ENCODE peak calls at places on chromosomes 16 and 17, in nine cellular contexts. One of them, this sample, is unnamed.

GRCh38 chr17:55683554-55684315 is 38.9 kb downstream of the TMEM100 start:
- DNase-seq in CD8-positive, alpha-beta T cell: no peak
- DNase-seq in amniotic epithelial cell: no peak
- DNase-seq in lung: no peak
- DNase-seq in psoas muscle: no peak
- DNase-seq in stimulated activated naive CD4-positive, alpha-beta T cell treated with Interleukin-2 at 50 U/mL for 16 hours: no peak
- DNase-seq in HCEC 1CT: no peak
- DNase-seq in SK-MEL-5: no peak
- DNase-seq in neural progenitor cell: no peak
- DNase-seq in this sample: no peak

GRCh38 chr17:7883781-7884386 is 4.7 kb upstream of the CHD3 start:
- DNase-seq in amniotic epithelial cell: peak; percentile 70
- DNase-seq in CD8-positive, alpha-beta T cell: no peak
- DNase-seq in lung: no peak
- DNase-seq in HCEC 1CT: peak; percentile 30
- DNase-seq in stimulated activated naive CD4-positive, alpha-beta T cell treated with Interleukin-2 at 50 U/mL for 16 hours: peak; percentile 21
- DNase-seq in psoas muscle: no peak
- DNase-seq in neural progenitor cell: no peak
- DNase-seq in SK-MEL-5: peak; percentile 27
- DNase-seq in this sample: no peak

GRCh38 chr17:42163113-42163512 is 8.3 kb upstream of the RAB5C start:
- DNase-seq in psoas muscle: no peak
- DNase-seq in HCEC 1CT: no peak
- DNase-seq in CD8-positive, alpha-beta T cell: peak; percentile 20
- DNase-seq in SK-MEL-5: peak; percentile 72
- DNase-seq in neural progenitor cell: peak; percentile 60
- DNase-seq in stimulated activated naive CD4-positive, alpha-beta T cell treated with Interleukin-2 at 50 U/mL for 16 hours: peak; percentile 9
- DNase-seq in amniotic epithelial cell: no peak
- DNase-seq in lung: no peak
- DNase-seq in this sample: no peak

GRCh38 chr17:50619489-50619888 is 15.2 kb upstream of the ABCC3 start:
- DNase-seq in psoas muscle: no peak
- DNase-seq in amniotic epithelial cell: no peak
- DNase-seq in neural progenitor cell: no peak
- DNase-seq in CD8-positive, alpha-beta T cell: no peak
- DNase-seq in lung: no peak
- DNase-seq in HCEC 1CT: no peak
- DNase-seq in SK-MEL-5: no peak
- DNase-seq in stimulated activated naive CD4-positive, alpha-beta T cell treated with Interleukin-2 at 50 U/mL for 16 hours: no peak
- DNase-seq in this sample: no peak

GRCh38 chr17:71363661-71364060 is 757.2 kb upstream of the SOX9 start:
- DNase-seq in SK-MEL-5: no peak
- DNase-seq in stimulated activated naive CD4-positive, alpha-beta T cell treated with Interleukin-2 at 50 U/mL for 16 hours: no peak
- DNase-seq in lung: no peak
- DNase-seq in CD8-positive, alpha-beta T cell: no peak
- DNase-seq in neural progenitor cell: no peak
- DNase-seq in amniotic epithelial cell: no peak
- DNase-seq in HCEC 1CT: no peak
- DNase-seq in psoas muscle: no peak
- DNase-seq in this sample: no peak

GRCh38 chr17:47225436-47225858 is 16.3 kb downstream of the MYL4 start:
- DNase-seq in stimulated activated naive CD4-positive, alpha-beta T cell treated with Interleukin-2 at 50 U/mL for 16 hours: no peak
- DNase-seq in CD8-positive, alpha-beta T cell: no peak
- DNase-seq in amniotic epithelial cell: peak; percentile 84
- DNase-seq in neural progenitor cell: no peak
- DNase-seq in lung: peak; percentile 66
- DNase-seq in SK-MEL-5: no peak
- DNase-seq in psoas muscle: no peak
- DNase-seq in HCEC 1CT: peak; percentile 97
- DNase-seq in this sample: no peak

GRCh38 chr17:15649861-15650391 is 30.4 kb upstream of the FBXW10B start:
- DNase-seq in neural progenitor cell: no peak
- DNase-seq in amniotic epithelial cell: no peak
- DNase-seq in lung: peak; percentile 52
- DNase-seq in SK-MEL-5: no peak
- DNase-seq in HCEC 1CT: peak; percentile 51
- DNase-seq in psoas muscle: no peak
- DNase-seq in stimulated activated naive CD4-positive, alpha-beta T cell treated with Interleukin-2 at 50 U/mL for 16 hours: no peak
- DNase-seq in CD8-positive, alpha-beta T cell: no peak
- DNase-seq in this sample: peak; percentile 49

GRCh38 chr16:303760-304505 is 21.0 kb downstream of the PDIA2 start:
- DNase-seq in neural progenitor cell: peak; percentile 39
- DNase-seq in CD8-positive, alpha-beta T cell: no peak
- DNase-seq in psoas muscle: no peak
- DNase-seq in HCEC 1CT: no peak
- DNase-seq in amniotic epithelial cell: no peak
- DNase-seq in stimulated activated naive CD4-positive, alpha-beta T cell treated with Interleukin-2 at 50 U/mL for 16 hours: no peak
- DNase-seq in lung: no peak
- DNase-seq in SK-MEL-5: peak; percentile 13
- DNase-seq in this sample: no peak

GRCh38 chr16:71216714-71217113 is 13.8 kb downstream of the HYDIN start:
- DNase-seq in amniotic epithelial cell: no peak
- DNase-seq in lung: no peak
- DNase-seq in CD8-positive, alpha-beta T cell: no peak
- DNase-seq in psoas muscle: no peak
- DNase-seq in HCEC 1CT: no peak
- DNase-seq in neural progenitor cell: peak; percentile 9
- DNase-seq in SK-MEL-5: peak; percentile 16
- DNase-seq in stimulated activated naive CD4-positive, alpha-beta T cell treated with Interleukin-2 at 50 U/mL for 16 hours: no peak
- DNase-seq in this sample: no peak

GRCh38 chr17:4877089-4877488 is 22.2 kb upstream of the C17orf107 start:
- DNase-seq in lung: no peak
- DNase-seq in stimulated activated naive CD4-positive, alpha-beta T cell treated with Interleukin-2 at 50 U/mL for 16 hours: no peak
- DNase-seq in SK-MEL-5: no peak
- DNase-seq in neural progenitor cell: no peak
- DNase-seq in psoas muscle: peak; percentile 25
- DNase-seq in CD8-positive, alpha-beta T cell: no peak
- DNase-seq in amniotic epithelial cell: no peak
- DNase-seq in HCEC 1CT: no peak
- DNase-seq in this sample: no peak

GRCh38 chr17:7282752-7283321 is 1.3 kb downstream of the SLC2A4 start:
- DNase-seq in lung: no peak
- DNase-seq in psoas muscle: peak; percentile 62
- DNase-seq in HCEC 1CT: peak; percentile 29
- DNase-seq in stimulated activated naive CD4-positive, alpha-beta T cell treated with Interleukin-2 at 50 U/mL for 16 hours: no peak
- DNase-seq in SK-MEL-5: peak; percentile 14
- DNase-seq in neural progenitor cell: no peak
- DNase-seq in CD8-positive, alpha-beta T cell: no peak
- DNase-seq in amniotic epithelial cell: no peak
- DNase-seq in this sample: no peak

GRCh38 chr16:8848939-8849391 is 19.8 kb downstream of the CARHSP1 start:
- DNase-seq in neural progenitor cell: no peak
- DNase-seq in stimulated activated naive CD4-positive, alpha-beta T cell treated with Interleukin-2 at 50 U/mL for 16 hours: no peak
- DNase-seq in amniotic epithelial cell: peak; percentile 67
- DNase-seq in psoas muscle: no peak
- DNase-seq in CD8-positive, alpha-beta T cell: no peak
- DNase-seq in lung: no peak
- DNase-seq in HCEC 1CT: peak; percentile 80
- DNase-seq in SK-MEL-5: no peak
- DNase-seq in this sample: no peak

GRCh38 chr16:11024333-11025053 is 80.1 kb downstream of the CLEC16A start:
- DNase-seq in HCEC 1CT: no peak
- DNase-seq in neural progenitor cell: no peak
- DNase-seq in CD8-positive, alpha-beta T cell: no peak
- DNase-seq in SK-MEL-5: no peak
- DNase-seq in lung: no peak
- DNase-seq in amniotic epithelial cell: no peak
- DNase-seq in stimulated activated naive CD4-positive, alpha-beta T cell treated with Interleukin-2 at 50 U/mL for 16 hours: no peak
- DNase-seq in psoas muscle: no peak
- DNase-seq in this sample: no peak

GRCh38 chr17:44260296-44260695 is 7.6 kb downstream of the SLC4A1 start:
- DNase-seq in CD8-positive, alpha-beta T cell: no peak
- DNase-seq in lung: no peak
- DNase-seq in stimulated activated naive CD4-positive, alpha-beta T cell treated with Interleukin-2 at 50 U/mL for 16 hours: no peak
- DNase-seq in psoas muscle: no peak
- DNase-seq in SK-MEL-5: no peak
- DNase-seq in neural progenitor cell: no peak
- DNase-seq in amniotic epithelial cell: no peak
- DNase-seq in HCEC 1CT: no peak
- DNase-seq in this sample: no peak

GRCh38 chr16:2043296-2043979 is 4.2 kb downstream of the NTHL1 start:
- DNase-seq in lung: peak; percentile 71
- DNase-seq in stimulated activated naive CD4-positive, alpha-beta T cell treated with Interleukin-2 at 50 U/mL for 16 hours: no peak
- DNase-seq in HCEC 1CT: no peak
- DNase-seq in neural progenitor cell: no peak
- DNase-seq in amniotic epithelial cell: no peak
- DNase-seq in SK-MEL-5: no peak
- DNase-seq in psoas muscle: no peak
- DNase-seq in CD8-positive, alpha-beta T cell: no peak
- DNase-seq in this sample: no peak

GRCh38 chr16:69818811-69819587 is 56.9 kb downstream of the WWP2 start:
- DNase-seq in HCEC 1CT: no peak
- DNase-seq in amniotic epithelial cell: no peak
- DNase-seq in stimulated activated naive CD4-positive, alpha-beta T cell treated with Interleukin-2 at 50 U/mL for 16 hours: no peak
- DNase-seq in lung: no peak
- DNase-seq in CD8-positive, alpha-beta T cell: no peak
- DNase-seq in SK-MEL-5: no peak
- DNase-seq in psoas muscle: no peak
- DNase-seq in neural progenitor cell: peak; percentile 31
- DNase-seq in this sample: no peak

GRCh38 chr17:55154101-55154500 is 110.7 kb upstream of the HLF start:
- DNase-seq in stimulated activated naive CD4-positive, alpha-beta T cell treated with Interleukin-2 at 50 U/mL for 16 hours: no peak
- DNase-seq in amniotic epithelial cell: no peak
- DNase-seq in CD8-positive, alpha-beta T cell: no peak
- DNase-seq in SK-MEL-5: no peak
- DNase-seq in psoas muscle: no peak
- DNase-seq in lung: no peak
- DNase-seq in neural progenitor cell: no peak
- DNase-seq in HCEC 1CT: no peak
- DNase-seq in this sample: no peak

GRCh38 chr17:82424001-82424862 is 5.8 kb upstream of the OGFOD3 start:
- DNase-seq in psoas muscle: no peak
- DNase-seq in HCEC 1CT: peak; percentile 40
- DNase-seq in neural progenitor cell: peak; percentile 74
- DNase-seq in CD8-positive, alpha-beta T cell: peak; percentile 57
- DNase-seq in SK-MEL-5: peak; percentile 45
- DNase-seq in amniotic epithelial cell: peak; percentile 45
- DNase-seq in stimulated activated naive CD4-positive, alpha-beta T cell treated with Interleukin-2 at 50 U/mL for 16 hours: peak; percentile 45
- DNase-seq in lung: no peak
- DNase-seq in this sample: no peak

GRCh38 chr17:15893333-15894024 is 51.5 kb upstream of the ADORA2B start:
- DNase-seq in HCEC 1CT: peak; percentile 46
- DNase-seq in neural progenitor cell: no peak
- DNase-seq in psoas muscle: no peak
- DNase-seq in lung: no peak
- DNase-seq in amniotic epithelial cell: peak; percentile 50
- DNase-seq in stimulated activated naive CD4-positive, alpha-beta T cell treated with Interleukin-2 at 50 U/mL for 16 hours: no peak
- DNase-seq in CD8-positive, alpha-beta T cell: no peak
- DNase-seq in SK-MEL-5: no peak
- DNase-seq in this sample: no peak

GRCh38 chr17:75876938-75877751 is 1.2 kb downstream of the TRIM47 start:
- DNase-seq in psoas muscle: peak; percentile 95
- DNase-seq in SK-MEL-5: peak; percentile 85
- DNase-seq in HCEC 1CT: peak; percentile 92
- DNase-seq in CD8-positive, alpha-beta T cell: peak; percentile 35
- DNase-seq in lung: peak; percentile 91
- DNase-seq in stimulated activated naive CD4-positive, alpha-beta T cell treated with Interleukin-2 at 50 U/mL for 16 hours: peak; percentile 24
- DNase-seq in neural progenitor cell: peak; percentile 40
- DNase-seq in amniotic epithelial cell: peak; percentile 92
- DNase-seq in this sample: peak; percentile 71

GRCh38 chr17:75810216-75810615 is 25.6 kb downstream of the UNK start:
- DNase-seq in neural progenitor cell: no peak
- DNase-seq in psoas muscle: no peak
- DNase-seq in SK-MEL-5: no peak
- DNase-seq in HCEC 1CT: no peak
- DNase-seq in lung: no peak
- DNase-seq in amniotic epithelial cell: no peak
- DNase-seq in stimulated activated naive CD4-positive, alpha-beta T cell treated with Interleukin-2 at 50 U/mL for 16 hours: no peak
- DNase-seq in CD8-positive, alpha-beta T cell: no peak
- DNase-seq in this sample: peak; percentile 12

GRCh38 chr16:85541181-85541580 is 71.9 kb upstream of the GSE1 start:
- DNase-seq in psoas muscle: no peak
- DNase-seq in HCEC 1CT: no peak
- DNase-seq in stimulated activated naive CD4-positive, alpha-beta T cell treated with Interleukin-2 at 50 U/mL for 16 hours: no peak
- DNase-seq in CD8-positive, alpha-beta T cell: no peak
- DNase-seq in amniotic epithelial cell: no peak
- DNase-seq in neural progenitor cell: no peak
- DNase-seq in lung: no peak
- DNase-seq in SK-MEL-5: no peak
- DNase-seq in this sample: no peak

GRCh38 chr16:19935696-19936095 is 51.0 kb upstream of the GPRC5B start:
- DNase-seq in stimulated activated naive CD4-positive, alpha-beta T cell treated with Interleukin-2 at 50 U/mL for 16 hours: no peak
- DNase-seq in HCEC 1CT: no peak
- DNase-seq in psoas muscle: no peak
- DNase-seq in SK-MEL-5: no peak
- DNase-seq in amniotic epithelial cell: no peak
- DNase-seq in neural progenitor cell: no peak
- DNase-seq in lung: no peak
- DNase-seq in CD8-positive, alpha-beta T cell: no peak
- DNase-seq in this sample: no peak

GRCh38 chr17:35293151-35293837 is 50.4 kb downstream of the SLFN5 start:
- DNase-seq in HCEC 1CT: no peak
- DNase-seq in CD8-positive, alpha-beta T cell: no peak
- DNase-seq in psoas muscle: no peak
- DNase-seq in stimulated activated naive CD4-positive, alpha-beta T cell treated with Interleukin-2 at 50 U/mL for 16 hours: no peak
- DNase-seq in amniotic epithelial cell: no peak
- DNase-seq in neural progenitor cell: no peak
- DNase-seq in SK-MEL-5: no peak
- DNase-seq in lung: no peak
- DNase-seq in this sample: no peak

GRCh38 chr17:82320140-82320840 is 2.9 kb upstream of the CD7 start:
- DNase-seq in HCEC 1CT: no peak
- DNase-seq in neural progenitor cell: no peak
- DNase-seq in stimulated activated naive CD4-positive, alpha-beta T cell treated with Interleukin-2 at 50 U/mL for 16 hours: no peak
- DNase-seq in CD8-positive, alpha-beta T cell: no peak
- DNase-seq in lung: no peak
- DNase-seq in SK-MEL-5: no peak
- DNase-seq in amniotic epithelial cell: no peak
- DNase-seq in psoas muscle: no peak
- DNase-seq in this sample: no peak

GRCh38 chr17:44006581-44007345 is 2.3 kb downstream of the NAGS start:
- DNase-seq in CD8-positive, alpha-beta T cell: peak; percentile 99
- DNase-seq in amniotic epithelial cell: peak; percentile 98
- DNase-seq in stimulated activated naive CD4-positive, alpha-beta T cell treated with Interleukin-2 at 50 U/mL for 16 hours: peak; percentile 98
- DNase-seq in lung: peak; percentile 100
- DNase-seq in SK-MEL-5: peak; percentile 95
- DNase-seq in neural progenitor cell: peak; percentile 99
- DNase-seq in HCEC 1CT: peak; percentile 96
- DNase-seq in psoas muscle: peak; percentile 97
- DNase-seq in this sample: peak; percentile 99

This sample was measured in breast epithelium.